ENCODE peak calls at places on chromosomes 1 and 21, in four cellular contexts. One of them, this sample, is unnamed.

GRCh38 chr1:112524251-112524650 is 15.5 kb downstream of the WNT2B start:
- DNase-seq in cardiac muscle cell: peak; percentile 88
- DNase-seq in CD8-positive, alpha-beta memory T cell: no peak
- DNase-seq in A549: no peak
- DNase-seq in this sample: peak; percentile 94

GRCh38 chr1:162612606-162613400 is 19.5 kb upstream of the DDR2 start:
- DNase-seq in A549: no peak
- DNase-seq in cardiac muscle cell: peak; percentile 69
- DNase-seq in CD8-positive, alpha-beta memory T cell: no peak
- DNase-seq in this sample: no peak

GRCh38 chr1:10670190-10670589 is 126.3 kb downstream of the CASZ1 start:
- DNase-seq in CD8-positive, alpha-beta memory T cell: no peak
- DNase-seq in cardiac muscle cell: no peak
- DNase-seq in A549: no peak
- DNase-seq in this sample: no peak

GRCh38 chr1:23421752-23422312 is 2.7 kb downstream of the TCEA3 start:
- DNase-seq in cardiac muscle cell: peak; percentile 74
- DNase-seq in CD8-positive, alpha-beta memory T cell: no peak
- DNase-seq in A549: no peak
- DNase-seq in this sample: peak; percentile 21

GRCh38 chr1:10996100-10996499 is 16.4 kb upstream of the TARDBP start:
- DNase-seq in CD8-positive, alpha-beta memory T cell: no peak
- DNase-seq in A549: no peak
- DNase-seq in cardiac muscle cell: no peak
- DNase-seq in this sample: no peak

GRCh38 chr1:40224040-40224439 is 23.7 kb upstream of the TMCO2 start:
- DNase-seq in cardiac muscle cell: no peak
- DNase-seq in CD8-positive, alpha-beta memory T cell: no peak
- DNase-seq in A549: no peak
- DNase-seq in this sample: no peak

GRCh38 chr1:12619396-12620141 is 1.6 kb upstream of the DHRS3 start:
- DNase-seq in A549: peak; percentile 86
- DNase-seq in cardiac muscle cell: peak; percentile 93
- DNase-seq in CD8-positive, alpha-beta memory T cell: peak; percentile 65
- DNase-seq in this sample: peak; percentile 85

GRCh38 chr1:171711643-171712042 is 30.2 kb downstream of the VAMP4 start:
- DNase-seq in A549: no peak
- DNase-seq in cardiac muscle cell: no peak
- DNase-seq in CD8-positive, alpha-beta memory T cell: no peak
- DNase-seq in this sample: no peak

GRCh38 chr1:182235604-182235951 is 156.0 kb downstream of the GLUL start:
- DNase-seq in CD8-positive, alpha-beta memory T cell: no peak
- DNase-seq in A549: no peak
- DNase-seq in cardiac muscle cell: no peak
- DNase-seq in this sample: no peak

GRCh38 chr1:152543808-152544207 is 22.8 kb downstream of the LCE3E start:
- DNase-seq in A549: peak; percentile 39
- DNase-seq in cardiac muscle cell: no peak
- DNase-seq in CD8-positive, alpha-beta memory T cell: no peak
- DNase-seq in this sample: no peak

GRCh38 chr21:25373126-25374082 is 233.9 kb downstream of the MRPL39 start:
- DNase-seq in CD8-positive, alpha-beta memory T cell: no peak
- DNase-seq in cardiac muscle cell: no peak
- DNase-seq in A549: no peak
- DNase-seq in this sample: no peak

GRCh38 chr1:117696567-117696966 is 90.7 kb downstream of the TENT5C start:
- DNase-seq in A549: no peak
- DNase-seq in CD8-positive, alpha-beta memory T cell: no peak
- DNase-seq in cardiac muscle cell: peak; percentile 83
- DNase-seq in this sample: no peak

GRCh38 chr1:193937308-193937707 is 750.9 kb upstream of the B3GALT2 start:
- DNase-seq in cardiac muscle cell: no peak
- DNase-seq in A549: no peak
- DNase-seq in CD8-positive, alpha-beta memory T cell: no peak
- DNase-seq in this sample: no peak

GRCh38 chr1:175287849-175288248 is 95.3 kb upstream of the KIAA0040 start:
- DNase-seq in cardiac muscle cell: no peak
- DNase-seq in A549: no peak
- DNase-seq in CD8-positive, alpha-beta memory T cell: no peak
- DNase-seq in this sample: no peak

GRCh38 chr1:175287377-175287776 is 94.8 kb upstream of the KIAA0040 start:
- DNase-seq in cardiac muscle cell: no peak
- DNase-seq in CD8-positive, alpha-beta memory T cell: no peak
- DNase-seq in A549: peak; percentile 22
- DNase-seq in this sample: no peak
- H3K4me3 ChIP-seq in cardiac muscle cell: no peak overlapping the region
- H3K4me3 ChIP-seq in CD8-positive, alpha-beta memory T cell: no peak overlapping the region
- H3K4me3 ChIP-seq in A549: no peak overlapping the region
- H3K4me3 ChIP-seq in this sample: no peak overlapping the region

GRCh38 chr1:59079434-59080135 is 217.3 kb upstream of the FGGY start:
- DNase-seq in cardiac muscle cell: peak; percentile 38
- DNase-seq in CD8-positive, alpha-beta memory T cell: no peak
- DNase-seq in A549: no peak
- DNase-seq in this sample: no peak
- H3K27ac ChIP-seq in cardiac muscle cell: no peak overlapping the region
- H3K27ac ChIP-seq in CD8-positive, alpha-beta memory T cell: no peak overlapping the region
- H3K27ac ChIP-seq in A549: no peak overlapping the region
- H3K27ac ChIP-seq in this sample: no peak overlapping the region

GRCh38 chr1:197145451-197146029 is 929 bp downstream of the ASPM start:
- DNase-seq in A549: no peak
- DNase-seq in CD8-positive, alpha-beta memory T cell: no peak
- DNase-seq in cardiac muscle cell: no peak
- DNase-seq in this sample: no peak
- H3K4me3 ChIP-seq in A549: peak overlapping the region; percentile 93
- H3K4me3 ChIP-seq in CD8-positive, alpha-beta memory T cell: peak overlapping the region; percentile 74
- H3K4me3 ChIP-seq in cardiac muscle cell: peak overlapping the region; percentile 87
- H3K4me3 ChIP-seq in this sample: peak overlapping the region; percentile 89

GRCh38 chr1:168119750-168120149 is 17.0 kb downstream of the GPR161 start:
- DNase-seq in cardiac muscle cell: no peak
- DNase-seq in CD8-positive, alpha-beta memory T cell: no peak
- DNase-seq in A549: no peak
- DNase-seq in this sample: no peak

GRCh38 chr1:168116327-168116799 is 20.4 kb downstream of the GPR161 start:
- DNase-seq in CD8-positive, alpha-beta memory T cell: no peak
- DNase-seq in cardiac muscle cell: no peak
- DNase-seq in A549: no peak
- DNase-seq in this sample: no peak

DNA sequence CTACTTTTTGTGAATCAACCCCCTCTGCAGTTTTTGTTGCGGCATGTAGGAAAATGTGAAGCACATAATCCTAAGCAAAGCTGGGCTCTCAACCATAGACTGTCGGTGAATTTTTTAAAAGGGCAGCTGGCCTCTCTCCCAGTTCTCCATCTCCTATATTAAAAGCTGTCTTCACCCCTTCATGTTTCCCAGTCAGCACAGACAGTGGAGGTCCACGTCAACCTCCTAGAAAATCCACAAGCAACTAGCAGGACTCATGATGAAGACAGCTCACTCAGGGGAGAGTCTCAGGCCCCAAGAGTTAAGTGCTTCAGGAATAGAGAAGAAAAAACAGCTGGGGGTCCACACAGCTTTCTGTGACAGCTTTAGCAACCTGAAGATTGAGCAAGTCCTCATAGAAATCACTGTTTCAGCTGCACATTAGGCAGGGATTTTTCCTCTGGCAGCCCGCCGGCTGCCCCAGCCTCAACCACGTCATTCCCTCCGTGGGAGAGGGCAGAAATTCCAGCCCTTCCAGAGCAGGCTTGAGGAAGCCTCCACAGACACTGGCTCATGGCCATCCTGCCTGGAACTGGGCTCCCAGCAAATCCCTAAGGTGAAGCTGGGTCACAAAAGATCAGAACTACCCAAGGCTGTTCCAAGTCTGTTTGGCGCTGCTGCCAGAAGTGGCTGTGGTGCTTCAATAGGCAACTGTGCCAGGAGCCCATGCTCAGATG is 15.3 kb downstream of the GPR161 start:
- DNase-seq in CD8-positive, alpha-beta memory T cell: no peak
- DNase-seq in A549: no peak
- DNase-seq in cardiac muscle cell: peak; percentile 98
- DNase-seq in this sample: peak; percentile 76
- H3K27ac ChIP-seq in CD8-positive, alpha-beta memory T cell: no peak overlapping the region
- H3K27ac ChIP-seq in A549: no peak overlapping the region
- H3K27ac ChIP-seq in cardiac muscle cell: no peak overlapping the region
- H3K27ac ChIP-seq in this sample: peak overlapping the region; percentile 38

GRCh38 chr1:36400825-36401601 is 3.3 kb upstream of the LSM10 start:
- DNase-seq in cardiac muscle cell: peak; percentile 72
- DNase-seq in A549: peak; percentile 50
- DNase-seq in CD8-positive, alpha-beta memory T cell: peak; percentile 24
- DNase-seq in this sample: peak; percentile 68
- H3K4me3 ChIP-seq in cardiac muscle cell: peak overlapping the region; percentile 60
- H3K4me3 ChIP-seq in A549: no peak overlapping the region
- H3K4me3 ChIP-seq in CD8-positive, alpha-beta memory T cell: no peak overlapping the region
- H3K4me3 ChIP-seq in this sample: peak overlapping the region; percentile 29

DNA sequence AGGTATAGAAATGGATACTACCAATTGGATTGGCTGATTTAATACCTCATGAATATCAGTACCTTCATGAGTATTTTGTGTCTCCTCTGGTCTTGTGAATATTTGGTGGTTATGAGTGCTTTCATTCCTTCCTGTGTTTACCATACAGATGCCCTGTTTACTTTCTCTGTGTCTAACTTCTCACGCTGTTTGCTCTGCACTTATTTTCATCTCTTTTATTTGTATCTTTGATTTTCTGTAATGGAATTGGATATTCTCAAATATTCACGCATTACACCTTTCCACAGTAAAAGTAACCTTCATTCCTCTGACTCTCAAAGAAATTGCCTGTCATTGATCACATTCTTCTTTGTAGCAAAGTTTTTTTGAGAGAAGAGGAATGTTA is 16.8 kb downstream of the CNST start:
- DNase-seq in cardiac muscle cell: no peak
- DNase-seq in A549: no peak
- DNase-seq in CD8-positive, alpha-beta memory T cell: no peak
- DNase-seq in this sample: no peak
- H3K27ac ChIP-seq in cardiac muscle cell: peak overlapping the region; percentile 67
- H3K27ac ChIP-seq in A549: peak overlapping the region; percentile 13
- H3K27ac ChIP-seq in CD8-positive, alpha-beta memory T cell: peak overlapping the region; percentile 66
- H3K27ac ChIP-seq in this sample: no peak overlapping the region

GRCh38 chr1:1920057-1920607 is 1.1 kb upstream of the TMEM52 start:
- DNase-seq in A549: no peak
- DNase-seq in cardiac muscle cell: no peak
- DNase-seq in CD8-positive, alpha-beta memory T cell: no peak
- DNase-seq in this sample: no peak
- H3K4me3 ChIP-seq in A549: peak overlapping the region; percentile 60
- H3K4me3 ChIP-seq in cardiac muscle cell: no peak overlapping the region
- H3K4me3 ChIP-seq in CD8-positive, alpha-beta memory T cell: no peak overlapping the region
- H3K4me3 ChIP-seq in this sample: no peak overlapping the region

GRCh38 chr1:235047331-235047871 is 81.2 kb downstream of the TOMM20 start:
- DNase-seq in cardiac muscle cell: no peak
- DNase-seq in A549: no peak
- DNase-seq in CD8-positive, alpha-beta memory T cell: no peak
- DNase-seq in this sample: no peak
- H3K27ac ChIP-seq in cardiac muscle cell: no peak overlapping the region
- H3K27ac ChIP-seq in A549: peak overlapping the region; percentile 74
- H3K27ac ChIP-seq in CD8-positive, alpha-beta memory T cell: no peak overlapping the region
- H3K27ac ChIP-seq in this sample: peak overlapping the region; percentile 85

DNA sequence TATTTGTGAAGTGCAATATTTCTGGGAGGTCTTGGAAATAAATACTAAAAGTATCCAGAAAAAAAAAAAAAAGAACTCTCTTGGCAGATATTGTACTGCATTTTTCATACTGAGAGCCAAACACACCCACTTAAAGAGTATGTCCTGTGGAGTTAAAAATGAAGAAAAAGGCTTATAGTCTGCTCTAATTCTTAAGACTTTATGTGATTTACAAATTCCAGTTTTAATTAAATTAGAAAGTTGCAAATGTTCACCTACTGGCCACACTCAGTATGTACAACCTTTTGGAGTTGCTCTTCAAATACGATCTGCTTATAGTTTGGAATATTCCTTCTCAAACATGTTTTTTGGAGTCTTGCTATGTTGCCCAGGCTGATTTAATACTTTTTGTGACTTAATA is 107.6 kb downstream of the LEPR start:
- DNase-seq in cardiac muscle cell: peak; percentile 17
- DNase-seq in A549: no peak
- DNase-seq in CD8-positive, alpha-beta memory T cell: no peak
- DNase-seq in this sample: no peak
- H3K4me3 ChIP-seq in cardiac muscle cell: no peak overlapping the region
- H3K4me3 ChIP-seq in A549: no peak overlapping the region
- H3K4me3 ChIP-seq in CD8-positive, alpha-beta memory T cell: no peak overlapping the region
- H3K4me3 ChIP-seq in this sample: no peak overlapping the region